ENCODE peak calls at places on chromosomes 2 and 18, in four cellular contexts. V is fibroblast of the aortic adventitia, Y is A549, P is choroid plexus epithelial cell. S is an unnamed sample.

GRCh38 chr2:190663839-190664238 is 15.0 kb downstream of the NAB1 start:
- DNase-seq in V (no peak), Y (no peak), P (peak; percentile 28), S (no peak)

GRCh38 chr2:231336236-231336635 is 59.3 kb upstream of the B3GNT7 start:
- DNase-seq in V (no peak), Y (no peak), P (no peak), S (no peak)

GRCh38 chr2:24164416-24164973 is 10.4 kb upstream of the FAM228A start:
- DNase-seq in V (peak; percentile 10), Y (peak; percentile 65), P (peak; percentile 11), S (no peak)

GRCh38 chr18:64271975-64272659 is 123.2 kb upstream of the LINC00305 start:
- DNase-seq in V (no peak), Y (no peak), P (no peak), S (no peak)

GRCh38 chr2:137050949-137051348 is 285.6 kb downstream of the THSD7B start:
- DNase-seq in V (no peak), Y (peak; percentile 5), P (peak; percentile 2), S (peak; percentile 1)

GRCh38 chr2:151287513-151288250 is 1.8 kb downstream of the NMI start:
- DNase-seq in V (no peak), Y (no peak), P (no peak), S (no peak)

GRCh38 chr2:95075440-95075885 is 46.1 kb downstream of the MRPS5 start:
- DNase-seq in V (no peak), Y (no peak), P (no peak), S (no peak)

GRCh38 chr2:239533917-239534316 is 133.1 kb upstream of the HDAC4 start:
- DNase-seq in V (peak; percentile 9), Y (no peak), P (peak; percentile 6), S (no peak)

GRCh38 chr2:53130441-53130943 is 637.1 kb upstream of the CHAC2 start:
- DNase-seq in V (peak; percentile 76), Y (no peak), P (peak; percentile 81), S (peak; percentile 52)

GRCh38 chr2:231463698-231464575 is at the start of gene NCL:
- DNase-seq in V (peak; percentile 97), Y (peak; percentile 99), P (peak; percentile 87), S (peak; percentile 72)

GRCh38 chr2:191696960-191697359 is 19.0 kb downstream of the NABP1 start:
- DNase-seq in V (no peak), Y (no peak), P (no peak), S (no peak)

DNA sequence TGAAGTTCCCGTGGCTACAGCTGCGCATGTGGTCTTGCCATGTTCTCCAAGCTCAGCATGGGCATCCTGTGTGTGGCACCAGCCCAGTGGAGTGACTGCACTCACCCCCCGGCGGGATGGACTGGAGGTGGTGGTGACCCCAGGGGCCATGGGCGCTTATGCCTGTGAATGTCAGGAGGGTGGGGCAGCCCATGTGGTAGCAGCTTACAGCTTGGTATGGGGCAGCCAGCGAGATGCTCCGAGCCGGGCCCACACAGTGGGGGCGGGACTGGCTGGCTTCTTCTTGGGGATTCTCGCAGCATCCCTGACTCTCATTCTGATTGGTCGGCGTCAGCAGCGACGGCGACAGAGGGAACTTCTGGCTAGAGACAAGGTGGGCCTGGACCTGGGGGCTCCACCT is 25.6 kb downstream of the SEMA4F start:
- DNase-seq in V (no peak), Y (no peak), P (no peak), S (no peak)
- TF ChIP-seq CTCF in V (no peak), Y (no peak), P (no peak), S (no peak)

GRCh38 chr2:130870161-130870485 is 33.4 kb downstream of the ARHGEF4 start:
- DNase-seq in V (no peak), Y (no peak), P (no peak), S (no peak)

GRCh38 chr2:130873700-130874346 is 37.1 kb downstream of the ARHGEF4 start:
- DNase-seq in V (peak; percentile 71), Y (peak; percentile 61), P (peak; percentile 82), S (peak; percentile 6)

GRCh38 chr2:130872276-130873125 is 35.8 kb downstream of the ARHGEF4 start:
- DNase-seq in V (no peak), Y (no peak), P (no peak), S (no peak)

GRCh38 chr2:130870779-130871178 is 34.1 kb downstream of the ARHGEF4 start:
- DNase-seq in V (no peak), Y (no peak), P (no peak), S (no peak)

GRCh38 chr2:130871843-130872242 is 35.1 kb downstream of the ARHGEF4 start:
- DNase-seq in V (no peak), Y (no peak), P (no peak), S (no peak)
- H3K4me3 ChIP-seq in V (no peak overlapping the region), Y (no peak overlapping the region), P (no peak overlapping the region), S (no peak overlapping the region)

DNA sequence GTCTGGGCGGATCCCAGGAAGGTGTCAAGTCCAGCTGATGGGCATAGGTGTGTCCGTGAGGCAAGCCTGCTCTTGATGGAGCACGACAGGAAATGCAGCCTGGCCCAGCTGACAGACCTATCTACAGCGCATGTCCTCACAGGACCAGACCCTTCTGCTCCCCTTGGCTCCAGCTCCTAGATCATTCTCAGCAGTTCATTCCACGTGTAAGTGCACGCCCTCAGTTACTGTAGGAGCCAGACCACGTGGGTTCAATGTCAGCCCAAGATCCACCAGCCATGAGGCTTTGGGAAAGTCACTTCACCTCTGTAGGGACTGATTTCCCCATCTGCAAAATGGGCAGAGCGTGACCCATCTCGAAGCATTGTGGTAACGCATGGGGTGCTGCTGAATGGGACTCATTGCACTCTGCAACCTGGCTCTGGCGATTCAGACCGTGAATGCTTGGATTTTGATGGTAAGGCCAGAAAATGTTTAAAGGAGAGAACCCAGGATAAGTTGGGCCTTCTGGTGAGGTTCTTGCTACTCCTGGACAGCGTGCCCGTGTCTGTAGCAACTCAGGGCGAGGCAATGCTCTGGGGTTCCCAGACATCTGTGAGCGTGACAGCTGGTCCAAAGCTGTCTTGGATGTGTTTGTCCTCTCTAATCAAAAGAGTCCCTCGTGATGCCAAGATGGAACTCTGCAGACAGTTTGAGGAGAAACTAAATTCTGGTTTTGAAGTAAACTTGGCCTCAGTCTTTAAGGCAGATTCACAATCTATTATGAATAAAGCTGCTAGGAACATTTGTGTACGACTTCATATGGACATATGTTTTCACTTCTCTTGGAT is 47.6 kb downstream of the TMEM17 start:
- DNase-seq in V (peak; percentile 19), Y (no peak), P (no peak), S (no peak)
- TF ChIP-seq CTCF in V (no peak), Y (no peak), P (no peak), S (no peak)

GRCh38 chr2:74555610-74556103 is 1.1 kb downstream of the DOK1 start:
- DNase-seq in V (no peak), Y (no peak), P (no peak), S (no peak)

GRCh38 chr2:74556831-74557370 is 2.4 kb downstream of the DOK1 start:
- DNase-seq in V (no peak), Y (no peak), P (no peak), S (no peak)

GRCh38 chr2:74553892-74554820 is at the start of the genes DOK1 and LOXL3:
- DNase-seq in V (peak; percentile 88), Y (peak; percentile 80), P (peak; percentile 88), S (no peak)

GRCh38 chr2:74554821-74555531 is 456 bp downstream of the DOK1 start:
- DNase-seq in V (no peak), Y (no peak), P (peak; percentile 50), S (no peak)

GRCh38 chr2:74556159-74556558 is 1.6 kb downstream of the DOK1 start:
- DNase-seq in V (no peak), Y (no peak), P (no peak), S (no peak)
- H3K4me3 ChIP-seq in V (no peak overlapping the region), Y (no peak overlapping the region), P (no peak overlapping the region), S (no peak overlapping the region)

GRCh38 chr2:27398962-27399361 is 10.4 kb downstream of the PPM1G start:
- DNase-seq in V (no peak), Y (no peak), P (no peak), S (no peak)

GRCh38 chr2:27400348-27401135 is 8.8 kb downstream of the PPM1G start:
- DNase-seq in V (no peak), Y (no peak), P (peak; percentile 66), S (no peak)
- TF ChIP-seq CTCF in V (no peak), Y (no peak), P (no peak), S (no peak)

DNA sequence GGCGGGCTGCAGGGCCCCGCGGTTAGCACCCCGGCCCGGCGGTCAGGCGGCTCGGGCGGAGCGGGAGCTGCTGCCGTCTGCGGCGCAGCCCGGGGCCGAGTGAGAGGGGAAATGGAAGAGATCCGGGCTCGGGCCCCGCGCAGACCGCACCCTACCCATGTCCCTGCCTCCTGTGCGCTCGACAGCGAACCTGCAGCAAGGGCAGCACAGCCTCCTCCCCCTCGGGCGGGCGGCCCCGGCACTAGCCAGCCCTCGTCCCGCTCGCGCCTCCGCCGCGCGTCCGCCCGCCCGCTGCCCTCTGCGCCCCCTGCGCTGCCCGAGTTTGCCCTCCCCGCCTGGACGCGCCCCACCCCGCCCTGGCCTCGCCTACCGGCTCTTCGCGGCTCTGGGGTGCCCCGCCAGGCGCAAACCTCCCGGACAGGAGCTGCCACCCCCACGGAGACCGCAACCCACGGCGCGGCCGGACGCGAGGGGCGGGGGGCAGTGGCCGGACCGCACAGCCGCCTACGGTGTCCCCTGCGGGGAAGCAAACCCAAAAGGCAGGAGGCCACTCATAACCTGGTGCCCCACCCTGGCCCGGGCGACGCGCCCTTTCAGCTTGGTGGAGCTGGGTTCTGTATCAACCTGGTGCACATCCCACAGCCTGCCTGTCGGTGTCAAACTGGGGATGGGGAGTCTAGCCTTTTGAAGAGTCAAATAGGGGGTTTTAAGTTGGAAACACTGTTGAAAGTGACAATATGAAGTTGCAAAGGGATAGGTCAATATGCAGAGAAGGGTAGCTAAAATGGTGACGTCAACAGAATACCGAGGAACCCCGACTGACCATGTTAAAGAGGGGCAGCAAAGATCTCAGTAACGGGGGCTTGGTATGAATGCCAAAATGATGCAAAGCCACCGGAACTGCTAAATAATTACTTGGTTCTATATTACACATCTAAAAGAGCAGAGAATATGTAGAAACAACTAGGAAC is at the start of gene IHH:
- DNase-seq in V (no peak), Y (peak; percentile 13), P (no peak), S (no peak)
- H3K4me3 ChIP-seq in V (peak within 1 kb of the TSS; percentile 22), Y (peak within 1 kb of the TSS; percentile 53), P (peak within 1 kb of the TSS; percentile 14), S (peak within 1 kb of the TSS; percentile 43)

GRCh38 chr2:121382744-121383143 is 97.7 kb upstream of the TFCP2L1 start:
- DNase-seq in V (no peak), Y (peak; percentile 27), P (peak; percentile 46), S (no peak)
- TF ChIP-seq CTCF in V (peak; percentile 30), Y (no peak), P (peak; percentile 53), S (peak; percentile 34)

S was measured in epithelial cell of proximal tubule.